ENCODE peak calls at places on chromosomes 3 and 15, in five cellular contexts. One of them, this sample, is unnamed.

GRCh38 chr3:66400381-66401156 is 100.3 kb downstream of the LRIG1 start:
- DNase-seq in adipocyte: no peak
- DNase-seq in mesothelial cell of epicardium: no peak
- DNase-seq in activated T-helper 9 cell treated with anti-CD3 and anti-CD28 coated beads, Interleukin-2, amount 50 U/mL, for 16 hours: no peak
- DNase-seq in AG08396: no peak
- DNase-seq in this sample: no peak

GRCh38 chr15:47934342-47934741 is 186.4 kb upstream of the SLC24A5 start:
- DNase-seq in adipocyte: no peak
- DNase-seq in mesothelial cell of epicardium: no peak
- DNase-seq in activated T-helper 9 cell treated with anti-CD3 and anti-CD28 coated beads, Interleukin-2, amount 50 U/mL, for 16 hours: no peak
- DNase-seq in AG08396: no peak
- DNase-seq in this sample: no peak

GRCh38 chr3:123341871-123342630 is 106.8 kb downstream of the ADCY5 start:
- DNase-seq in adipocyte: no peak
- DNase-seq in mesothelial cell of epicardium: no peak
- DNase-seq in activated T-helper 9 cell treated with anti-CD3 and anti-CD28 coated beads, Interleukin-2, amount 50 U/mL, for 16 hours: no peak
- DNase-seq in AG08396: no peak
- DNase-seq in this sample: no peak

GRCh38 chr3:13424111-13424844 is 4.2 kb upstream of the NUP210 start:
- DNase-seq in adipocyte: no peak
- DNase-seq in mesothelial cell of epicardium: no peak
- DNase-seq in activated T-helper 9 cell treated with anti-CD3 and anti-CD28 coated beads, Interleukin-2, amount 50 U/mL, for 16 hours: no peak
- DNase-seq in AG08396: no peak
- DNase-seq in this sample: no peak

GRCh38 chr3:7249493-7250076 is 388.7 kb downstream of the GRM7 start:
- DNase-seq in adipocyte: no peak
- DNase-seq in mesothelial cell of epicardium: no peak
- DNase-seq in activated T-helper 9 cell treated with anti-CD3 and anti-CD28 coated beads, Interleukin-2, amount 50 U/mL, for 16 hours: no peak
- DNase-seq in AG08396: no peak
- DNase-seq in this sample: no peak

GRCh38 chr15:96326551-96327154 is 3.8 kb upstream of the NR2F2 start:
- DNase-seq in adipocyte: peak; percentile 80
- DNase-seq in mesothelial cell of epicardium: no peak
- DNase-seq in activated T-helper 9 cell treated with anti-CD3 and anti-CD28 coated beads, Interleukin-2, amount 50 U/mL, for 16 hours: no peak
- DNase-seq in AG08396: peak; percentile 49
- DNase-seq in this sample: no peak

GRCh38 chr15:93286456-93286855 is 197.4 kb upstream of the RGMA start:
- DNase-seq in adipocyte: no peak
- DNase-seq in mesothelial cell of epicardium: no peak
- DNase-seq in activated T-helper 9 cell treated with anti-CD3 and anti-CD28 coated beads, Interleukin-2, amount 50 U/mL, for 16 hours: no peak
- DNase-seq in AG08396: no peak
- DNase-seq in this sample: no peak

GRCh38 chr3:62558549-62559112 is 185.3 kb upstream of the FEZF2 start:
- DNase-seq in adipocyte: peak; percentile 31
- DNase-seq in mesothelial cell of epicardium: no peak
- DNase-seq in activated T-helper 9 cell treated with anti-CD3 and anti-CD28 coated beads, Interleukin-2, amount 50 U/mL, for 16 hours: no peak
- DNase-seq in AG08396: peak; percentile 11
- DNase-seq in this sample: no peak

GRCh38 chr15:86865920-86866319 is 786.2 kb downstream of the AGBL1 start:
- DNase-seq in adipocyte: no peak
- DNase-seq in mesothelial cell of epicardium: no peak
- DNase-seq in activated T-helper 9 cell treated with anti-CD3 and anti-CD28 coated beads, Interleukin-2, amount 50 U/mL, for 16 hours: no peak
- DNase-seq in AG08396: no peak
- DNase-seq in this sample: peak; percentile 56

GRCh38 chr3:157129782-157130137 is 30.2 kb downstream of the CCNL1 start:
- DNase-seq in adipocyte: no peak
- DNase-seq in mesothelial cell of epicardium: no peak
- DNase-seq in activated T-helper 9 cell treated with anti-CD3 and anti-CD28 coated beads, Interleukin-2, amount 50 U/mL, for 16 hours: no peak
- DNase-seq in AG08396: no peak
- DNase-seq in this sample: no peak

GRCh38 chr15:83322061-83322460 is 37.6 kb upstream of the BNC1 start:
- DNase-seq in adipocyte: peak; percentile 57
- DNase-seq in mesothelial cell of epicardium: no peak
- DNase-seq in activated T-helper 9 cell treated with anti-CD3 and anti-CD28 coated beads, Interleukin-2, amount 50 U/mL, for 16 hours: no peak
- DNase-seq in AG08396: no peak
- DNase-seq in this sample: no peak

GRCh38 chr3:115634052-115634451 is 10.7 kb downstream of the GAP43 start:
- DNase-seq in adipocyte: no peak
- DNase-seq in mesothelial cell of epicardium: no peak
- DNase-seq in activated T-helper 9 cell treated with anti-CD3 and anti-CD28 coated beads, Interleukin-2, amount 50 U/mL, for 16 hours: no peak
- DNase-seq in AG08396: no peak
- DNase-seq in this sample: no peak

GRCh38 chr3:128996741-128997140 is 2.9 kb upstream of the CFAP92 start:
- DNase-seq in adipocyte: no peak
- DNase-seq in mesothelial cell of epicardium: no peak
- DNase-seq in activated T-helper 9 cell treated with anti-CD3 and anti-CD28 coated beads, Interleukin-2, amount 50 U/mL, for 16 hours: no peak
- DNase-seq in AG08396: no peak
- DNase-seq in this sample: no peak

GRCh38 chr3:129312671-129313414 is 34.2 kb downstream of the HMCES start:
- DNase-seq in adipocyte: no peak
- DNase-seq in mesothelial cell of epicardium: no peak
- DNase-seq in activated T-helper 9 cell treated with anti-CD3 and anti-CD28 coated beads, Interleukin-2, amount 50 U/mL, for 16 hours: no peak
- DNase-seq in AG08396: peak; percentile 4
- DNase-seq in this sample: no peak

GRCh38 chr15:57505949-57506391 is 85.7 kb upstream of the MYZAP start:
- DNase-seq in adipocyte: peak; percentile 45
- DNase-seq in mesothelial cell of epicardium: no peak
- DNase-seq in activated T-helper 9 cell treated with anti-CD3 and anti-CD28 coated beads, Interleukin-2, amount 50 U/mL, for 16 hours: no peak
- DNase-seq in AG08396: no peak
- DNase-seq in this sample: no peak

GRCh38 chr15:29170496-29170895 is 99.1 kb downstream of the NSMCE3 start:
- DNase-seq in adipocyte: no peak
- DNase-seq in mesothelial cell of epicardium: no peak
- DNase-seq in activated T-helper 9 cell treated with anti-CD3 and anti-CD28 coated beads, Interleukin-2, amount 50 U/mL, for 16 hours: no peak
- DNase-seq in AG08396: no peak
- DNase-seq in this sample: no peak

GRCh38 chr15:65857718-65858402 is 11.4 kb upstream of the RAB11A start:
- DNase-seq in adipocyte: peak; percentile 42
- DNase-seq in mesothelial cell of epicardium: no peak
- DNase-seq in activated T-helper 9 cell treated with anti-CD3 and anti-CD28 coated beads, Interleukin-2, amount 50 U/mL, for 16 hours: no peak
- DNase-seq in AG08396: no peak
- DNase-seq in this sample: no peak

GRCh38 chr3:132317229-132317948 is at the start of gene ACP3:
- DNase-seq in adipocyte: peak; percentile 85
- DNase-seq in mesothelial cell of epicardium: no peak
- DNase-seq in activated T-helper 9 cell treated with anti-CD3 and anti-CD28 coated beads, Interleukin-2, amount 50 U/mL, for 16 hours: no peak
- DNase-seq in AG08396: peak; percentile 15
- DNase-seq in this sample: peak; percentile 69

GRCh38 chr3:127702151-127702578 is 29.4 kb downstream of the ABTB1 start:
- DNase-seq in adipocyte: peak; percentile 29
- DNase-seq in mesothelial cell of epicardium: no peak
- DNase-seq in activated T-helper 9 cell treated with anti-CD3 and anti-CD28 coated beads, Interleukin-2, amount 50 U/mL, for 16 hours: no peak
- DNase-seq in AG08396: peak; percentile 16
- DNase-seq in this sample: no peak

GRCh38 chr15:80219955-80220354 is 32.1 kb downstream of the CTXND1 start:
- DNase-seq in adipocyte: no peak
- DNase-seq in mesothelial cell of epicardium: no peak
- DNase-seq in activated T-helper 9 cell treated with anti-CD3 and anti-CD28 coated beads, Interleukin-2, amount 50 U/mL, for 16 hours: no peak
- DNase-seq in AG08396: no peak
- DNase-seq in this sample: no peak

GRCh38 chr3:194587438-194587931 is 45.7 kb downstream of the TMEM44 start:
- DNase-seq in adipocyte: no peak
- DNase-seq in mesothelial cell of epicardium: no peak
- DNase-seq in activated T-helper 9 cell treated with anti-CD3 and anti-CD28 coated beads, Interleukin-2, amount 50 U/mL, for 16 hours: no peak
- DNase-seq in AG08396: peak; percentile 36
- DNase-seq in this sample: peak; percentile 80

GRCh38 chr15:77597804-77598453 is 34.8 kb downstream of the LINGO1 start:
- DNase-seq in adipocyte: no peak
- DNase-seq in mesothelial cell of epicardium: no peak
- DNase-seq in activated T-helper 9 cell treated with anti-CD3 and anti-CD28 coated beads, Interleukin-2, amount 50 U/mL, for 16 hours: no peak
- DNase-seq in AG08396: no peak
- DNase-seq in this sample: no peak

GRCh38 chr3:98188553-98188952 is 22.1 kb downstream of the OR5H15 start:
- DNase-seq in adipocyte: peak; percentile 16
- DNase-seq in mesothelial cell of epicardium: no peak
- DNase-seq in activated T-helper 9 cell treated with anti-CD3 and anti-CD28 coated beads, Interleukin-2, amount 50 U/mL, for 16 hours: no peak
- DNase-seq in AG08396: no peak
- DNase-seq in this sample: no peak

This sample was measured in stromal cell of bone marrow.